ENCODE peak calls at places on chromosomes 3 and 15, in seven cellular contexts. W, R, Y, D, L, P and M are unnamed samples.

GRCh38 chr15:64131547-64131946 is 20.0 kb upstream of the SNX22 start:
- DNase-seq in R (no peak), P (no peak), D (no peak), L (peak; percentile 61), W (no peak), Y (no peak), M (no peak)

GRCh38 chr3:101836907-101837598 is 12.3 kb upstream of the NFKBIZ start:
- DNase-seq in Y (no peak), L (no peak), P (peak; percentile 90), D (no peak), W (peak; percentile 28), R (no peak), M (peak; percentile 80)

GRCh38 chr3:190064112-190064511 is 56.6 kb downstream of the P3H2 start:
- DNase-seq in W (no peak), R (no peak), Y (no peak), L (no peak), P (peak; percentile 86), D (no peak), M (peak; percentile 92)

GRCh38 chr15:77553257-77553656 is 79.5 kb downstream of the LINGO1 start:
- DNase-seq in P (no peak), D (no peak), L (no peak), R (no peak), W (no peak), Y (no peak), M (no peak)

GRCh38 chr15:67094001-67094826 is 28.8 kb downstream of the SMAD3 start:
- DNase-seq in W (no peak), R (no peak), D (peak; percentile 64), P (no peak), Y (no peak), L (no peak), M (no peak)

GRCh38 chr15:48865387-48866079 is 12.4 kb upstream of the EID1 start:
- DNase-seq in W (no peak), R (no peak), D (no peak), P (peak; percentile 77), L (no peak), Y (no peak), M (peak; percentile 75)

GRCh38 chr15:30992465-30992864 is 1.0 kb upstream of the MTMR10 start:
- DNase-seq in W (no peak), L (peak; percentile 83), P (no peak), Y (no peak), R (no peak), D (no peak), M (no peak)

GRCh38 chr3:89049119-89049518 is 58.3 kb upstream of the EPHA3 start:
- DNase-seq in L (no peak), P (no peak), Y (no peak), W (no peak), R (no peak), D (no peak), M (no peak)

GRCh38 chr15:73924258-73924921 is 1.9 kb upstream of the LOXL1 start:
- DNase-seq in D (peak; percentile 71), Y (no peak), L (peak; percentile 27), R (no peak), P (peak; percentile 84), W (no peak), M (peak; percentile 91)

GRCh38 chr15:91860498-91860897 is 7.0 kb downstream of the SLCO3A1 start:
- DNase-seq in W (no peak), R (no peak), L (no peak), P (no peak), D (no peak), Y (no peak), M (no peak)

GRCh38 chr3:120450261-120450913 is 405 bp downstream of the FSTL1 start:
- DNase-seq in L (peak; percentile 55), P (peak; percentile 44), R (peak; percentile 19), Y (no peak), D (peak; percentile 81), W (peak; percentile 18), M (no peak)

GRCh38 chr3:16552757-16553156 is 39.3 kb upstream of the RFTN1 start:
- DNase-seq in P (no peak), Y (no peak), R (no peak), W (no peak), D (no peak), L (no peak), M (no peak)

GRCh38 chr3:143343944-143344343 is 224.4 kb downstream of the CHST2 start:
- DNase-seq in W (no peak), P (no peak), D (no peak), L (no peak), R (no peak), Y (no peak), M (no peak)

GRCh38 chr3:134369861-134370596 is 4.2 kb downstream of the AMOTL2 start:
- DNase-seq in W (no peak), D (peak; percentile 41), R (no peak), Y (no peak), L (no peak), P (peak; percentile 43), M (no peak)

GRCh38 chr3:134373278-134373941 is 837 bp downstream of the AMOTL2 start:
- DNase-seq in Y (peak; percentile 86), W (peak; percentile 88), L (peak; percentile 93), R (peak; percentile 85), P (peak; percentile 95), D (peak; percentile 75), M (peak; percentile 92)

GRCh38 chr3:134370611-134371451 is 3.4 kb downstream of the AMOTL2 start:
- DNase-seq in P (no peak), L (peak; percentile 90), Y (no peak), R (no peak), D (peak; percentile 70), W (no peak), M (no peak)

GRCh38 chr3:134372405-134373277 is 1.6 kb downstream of the AMOTL2 start:
- DNase-seq in R (no peak), L (peak; percentile 2), W (no peak), P (no peak), Y (no peak), D (peak; percentile 16), M (no peak)

DNA sequence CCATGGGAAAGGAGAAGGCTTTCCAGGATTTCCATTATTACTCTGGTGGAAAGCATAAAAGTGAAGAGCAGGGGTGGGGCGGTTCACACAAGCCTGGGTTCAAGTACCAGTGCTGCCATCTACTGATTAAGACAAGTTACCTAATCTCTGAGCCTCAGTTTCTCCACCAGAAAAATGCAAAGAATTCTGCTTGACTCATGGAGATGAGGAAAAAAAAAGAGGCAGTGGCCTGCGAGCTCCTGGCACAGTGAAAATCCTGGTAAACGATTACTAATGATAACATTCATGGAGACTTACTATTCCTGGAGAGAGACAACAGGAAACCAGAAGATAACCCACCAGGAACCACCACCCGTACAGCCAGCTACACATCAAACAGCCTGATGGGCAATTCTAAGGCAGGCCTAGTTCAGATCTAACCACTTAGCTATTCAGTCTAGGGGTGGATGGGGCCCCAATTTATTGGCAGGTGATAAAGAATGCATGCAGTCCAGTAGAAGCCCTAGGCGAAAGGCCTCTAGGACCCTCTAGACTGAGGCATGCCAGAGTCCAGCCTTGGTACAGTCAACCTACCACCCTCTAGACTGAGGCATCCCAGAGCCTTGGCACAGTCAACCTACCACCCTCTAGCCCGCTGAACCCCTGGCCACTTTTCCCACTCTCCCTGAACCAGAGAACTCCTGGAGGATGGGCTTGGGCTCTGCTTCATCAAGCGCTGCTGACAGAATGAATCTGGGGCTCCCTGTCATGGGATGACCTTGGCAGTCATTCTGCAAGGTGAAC is 2.5 kb downstream of the AMOTL2 start:
- DNase-seq in Y (no peak), W (no peak), D (peak; percentile 23), R (no peak), P (no peak), L (peak; percentile 30), M (peak; percentile 42)
- H3K4me3 ChIP-seq in Y (peak overlapping the region; percentile 87), W (no peak overlapping the region), D (peak overlapping the region; percentile 17), R (no peak overlapping the region), P (peak overlapping the region; percentile 88), L (peak overlapping the region; percentile 86), M (peak overlapping the region; percentile 88)

DNA sequence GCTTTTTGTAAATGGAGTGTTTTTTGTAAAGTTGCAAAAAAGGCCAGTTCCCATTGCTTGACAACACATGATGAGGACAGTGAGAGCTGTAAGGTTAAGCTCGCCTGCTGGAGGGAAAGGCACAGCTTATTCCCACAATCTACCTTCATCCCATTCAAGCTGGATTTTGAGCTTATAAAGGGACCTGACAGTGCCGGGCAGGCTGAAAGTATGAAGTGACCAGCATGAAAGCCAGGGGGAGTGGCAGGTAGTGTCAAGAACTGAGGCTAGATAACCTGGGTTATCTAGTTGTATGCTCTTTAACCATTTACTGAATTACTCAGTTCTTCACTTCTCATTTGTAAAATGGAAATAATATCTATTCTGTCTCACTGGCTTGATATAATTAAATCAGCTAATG is 52.3 kb upstream of the KPNA4 start:
- DNase-seq in Y (no peak), L (no peak), W (no peak), P (no peak), D (no peak), R (no peak), M (no peak)
- TF ChIP-seq CTCF in Y (no peak), L (no peak), W (no peak), P (no peak), D (no peak), R (no peak), M (no peak)

DNA sequence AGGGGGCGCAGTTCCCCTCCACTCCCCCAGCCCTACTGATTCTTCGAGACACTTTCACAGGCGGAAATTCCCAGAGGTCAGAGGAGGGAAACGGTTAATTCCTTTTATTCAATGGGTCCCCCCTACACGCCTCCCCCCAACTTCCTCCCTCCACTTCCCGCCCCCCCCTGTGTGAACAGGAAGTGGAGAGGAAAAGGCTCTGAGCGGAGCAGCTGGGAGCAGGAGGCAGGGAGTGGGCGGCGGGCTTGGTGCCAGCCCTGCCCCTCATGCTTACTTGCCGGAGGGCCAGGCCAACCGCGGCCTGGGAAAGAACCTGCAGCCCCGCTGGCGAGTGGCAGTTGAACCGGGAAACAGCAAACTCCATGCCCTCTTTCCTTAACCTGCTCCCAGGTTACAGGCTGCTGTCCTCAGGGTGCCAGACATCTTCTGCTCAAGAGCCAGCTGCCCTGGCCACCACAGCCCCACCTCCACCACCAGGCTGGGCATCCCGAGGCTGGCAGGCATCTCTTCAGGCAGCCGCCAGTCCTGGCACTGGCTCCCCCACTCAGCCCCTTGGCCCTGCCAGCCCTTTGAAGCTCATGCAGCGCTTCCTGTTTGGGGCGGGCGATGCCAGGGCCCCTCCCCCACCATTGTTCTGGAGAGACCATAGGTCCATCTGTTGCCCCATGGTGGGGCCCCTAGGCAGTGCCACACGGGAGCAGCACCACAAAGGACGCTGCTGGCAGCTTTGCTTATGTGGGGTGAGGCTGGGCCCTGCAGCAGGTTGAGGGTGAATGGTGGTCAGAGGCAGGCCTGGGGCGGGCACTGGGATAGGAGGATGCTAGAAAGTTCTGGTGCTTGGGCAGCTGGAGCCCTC is 12.9 kb downstream of the VPS18 start:
- DNase-seq in D (peak; percentile 91), Y (no peak), L (peak; percentile 68), P (no peak), W (peak; percentile 44), R (no peak), M (peak; percentile 43)
- H3K4me3 ChIP-seq in D (peak overlapping the region; percentile 54), Y (peak overlapping the region; percentile 64), L (peak overlapping the region; percentile 30), P (peak overlapping the region; percentile 39), W (no peak overlapping the region), R (peak overlapping the region; percentile 1), M (peak overlapping the region; percentile 54)

GRCh38 chr15:83654379-83655236 is 685 bp downstream of the ADAMTSL3 start:
- DNase-seq in L (peak; percentile 33), Y (no peak), P (no peak), R (no peak), W (peak; percentile 44), D (no peak), M (peak; percentile 7)

GRCh38 chr15:83652606-83653204 is 1.2 kb upstream of the ADAMTSL3 start:
- DNase-seq in W (no peak), Y (no peak), L (no peak), P (no peak), D (no peak), R (no peak), M (no peak)

GRCh38 chr15:83655237-83655616 is 1.3 kb downstream of the ADAMTSL3 start:
- DNase-seq in L (no peak), D (no peak), W (no peak), R (no peak), P (no peak), Y (no peak), M (no peak)

GRCh38 chr15:83653288-83653638 is 660 bp upstream of the ADAMTSL3 start:
- DNase-seq in D (no peak), W (no peak), P (no peak), Y (no peak), L (no peak), R (no peak), M (no peak)

GRCh38 chr15:83653639-83654378 is at the start of gene ADAMTSL3:
- DNase-seq in R (no peak), Y (no peak), P (peak; percentile 56), D (no peak), L (peak; percentile 84), W (peak; percentile 83), M (peak; percentile 28)
- TF ChIP-seq CTCF in R (no peak), Y (no peak), P (no peak), D (no peak), L (no peak), W (no peak), M (no peak)